ENCODE peak calls at places on chromosome 12, in five cellular contexts. L is GM12878, J is GM12891, H is K562, E is H1. R is an unnamed sample.

GRCh38 chr12:84502907-84503787 is 409.5 kb downstream of the SLC6A15 start:
- DNase-seq in E (no peak), L (no peak), H (peak; percentile 9), J (no peak), R (no peak)

GRCh38 chr12:43766291-43766690 is 7.5 kb downstream of the IRAK4 start:
- DNase-seq in J (no peak), E (no peak), H (no peak), L (no peak), R (no peak)

GRCh38 chr12:120199595-120200306 is 1.2 kb downstream of the RPLP0 start:
- DNase-seq in J (no peak), E (no peak), L (no peak), H (no peak), R (no peak)

GRCh38 chr12:13222076-13222475 is 25.6 kb downstream of the EMP1 start:
- DNase-seq in E (no peak), H (no peak), L (no peak), J (no peak), R (no peak)

GRCh38 chr12:65822732-65823480 is 1.4 kb upstream of the HMGA2 start:
- DNase-seq in E (peak; percentile 75), L (no peak), H (no peak), J (no peak), R (no peak)

GRCh38 chr12:55760663-55761062 is 17.7 kb downstream of the GDF11 start:
- DNase-seq in E (no peak), H (no peak), J (no peak), L (no peak), R (no peak)

GRCh38 chr12:65460076-65460475 is 181.6 kb downstream of the MSRB3 start:
- DNase-seq in H (no peak), J (no peak), E (no peak), L (no peak), R (no peak)

GRCh38 chr12:88420460-88420859 is 159.8 kb downstream of the KITLG start:
- DNase-seq in E (no peak), H (no peak), J (no peak), L (no peak), R (no peak)

GRCh38 chr12:78115889-78116288 is 285.2 kb downstream of the NAV3 start:
- DNase-seq in L (no peak), H (no peak), E (no peak), J (no peak), R (no peak)

DNA sequence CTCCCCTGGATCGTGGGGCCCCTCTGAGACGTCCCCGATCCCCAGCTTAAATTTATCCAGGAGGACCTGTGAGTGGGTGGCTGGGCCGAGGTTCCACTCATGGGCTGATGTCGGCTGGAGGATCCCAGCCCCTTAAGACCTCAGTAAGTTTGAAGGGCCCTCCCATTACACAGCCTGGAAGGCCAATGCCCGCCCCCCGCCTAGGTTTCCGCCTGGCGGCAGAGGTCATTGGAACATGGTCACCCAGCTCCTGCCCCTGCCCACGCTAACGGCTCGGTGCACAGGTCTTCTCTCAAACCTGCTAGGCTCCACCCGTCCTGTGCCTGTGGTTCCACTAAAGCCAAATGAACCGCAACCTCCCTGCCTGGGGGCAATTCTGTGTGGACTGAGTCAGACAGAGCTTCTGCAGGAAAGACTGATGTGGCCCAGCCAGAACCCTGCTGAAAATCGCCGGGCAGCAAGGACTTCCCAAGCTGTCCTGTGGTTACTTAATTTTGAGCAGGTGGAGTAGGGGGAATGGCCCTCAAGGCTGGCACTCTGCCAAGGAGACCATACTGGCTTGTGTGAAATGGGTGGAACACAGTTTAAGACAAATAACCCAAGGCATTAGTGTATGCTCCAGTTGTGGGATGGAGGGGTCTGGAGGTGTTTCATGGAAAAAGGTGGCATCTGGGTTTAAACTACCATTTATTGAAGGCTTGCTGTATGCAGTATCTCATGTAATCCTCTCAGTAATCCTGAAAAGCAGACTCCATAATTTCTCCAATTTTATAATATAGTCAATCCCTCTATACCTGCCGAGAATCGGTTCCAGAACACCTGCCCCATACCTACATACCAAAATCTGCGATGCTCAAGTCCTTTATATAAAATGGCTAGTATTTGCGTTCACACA is 903 bp upstream of the NT5DC3 start:
- DNase-seq in H (peak; percentile 72), J (peak; percentile 7), E (peak; percentile 7), L (no peak), R (peak; percentile 18)
- TF ChIP-seq TAF1 in H (peak; percentile 70), J (no peak), E (peak; percentile 1), L (no peak), R (no peak)

GRCh38 chr12:57754411-57755193 is at the start of gene MARCHF9:
- DNase-seq in J (peak; percentile 71), E (no peak), L (no peak), H (peak; percentile 88), R (peak; percentile 73)

GRCh38 chr12:57756406-57757341 is 1.8 kb downstream of the MARCHF9 start:
- DNase-seq in H (peak; percentile 88), J (peak; percentile 64), L (no peak), E (no peak), R (peak; percentile 79)

GRCh38 chr12:57753938-57754337 is 965 bp upstream of the MARCHF9 start:
- DNase-seq in L (no peak), H (no peak), J (no peak), E (no peak), R (no peak)

GRCh38 chr12:57755194-57755453 is 221 bp downstream of the MARCHF9 start:
- DNase-seq in H (no peak), L (no peak), E (no peak), J (no peak), R (no peak)

DNA sequence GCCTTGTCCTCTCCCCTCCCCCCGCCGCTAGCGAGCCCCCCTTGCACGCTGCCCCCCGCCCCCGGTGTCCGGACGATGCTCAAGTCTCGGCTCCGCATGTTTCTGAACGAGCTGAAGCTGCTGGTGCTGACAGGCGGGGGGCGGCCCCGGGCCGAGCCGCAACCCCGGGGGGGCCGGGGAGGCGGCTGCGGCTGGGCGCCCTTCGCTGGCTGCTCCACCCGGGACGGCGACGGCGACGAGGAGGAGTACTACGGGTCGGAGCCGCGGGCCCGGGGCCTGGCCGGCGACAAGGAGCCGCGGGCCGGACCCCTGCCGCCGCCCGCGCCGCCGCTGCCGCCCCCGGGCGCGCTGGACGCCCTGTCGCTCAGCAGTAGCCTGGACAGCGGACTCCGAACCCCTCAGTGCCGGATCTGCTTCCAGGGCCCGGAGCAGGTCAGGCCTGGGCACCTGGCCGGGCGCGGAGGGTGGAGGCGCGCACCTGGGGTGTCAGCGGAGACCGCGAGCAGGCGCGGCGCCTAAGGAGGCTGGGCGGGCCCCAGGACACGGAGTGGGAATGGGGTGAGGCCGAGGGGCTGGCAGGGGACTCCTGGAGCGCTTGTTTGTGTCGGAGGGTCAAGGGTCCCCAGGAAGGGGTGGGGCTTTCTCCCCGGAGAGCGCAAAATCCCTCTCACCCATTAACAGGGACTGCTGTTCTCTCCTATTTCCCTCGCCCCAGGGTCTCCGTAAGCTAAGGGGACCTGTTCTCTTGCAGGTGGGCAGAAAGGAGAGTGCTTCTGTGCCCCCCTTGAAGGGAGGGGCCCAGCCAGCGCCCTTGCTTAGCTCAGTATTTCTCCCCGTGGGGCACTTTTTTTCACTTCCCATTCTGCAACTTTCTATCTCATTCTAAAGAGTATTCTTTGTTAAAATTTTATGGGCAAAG is 810 bp downstream of the MARCHF9 start:
- DNase-seq in L (no peak), J (no peak), E (no peak), H (peak; percentile 55), R (no peak)
- TF ChIP-seq POLR2A in L (no peak), J (no peak), E (no peak), H (no peak), R (no peak)

GRCh38 chr12:39378346-39378745 is 64.6 kb downstream of the KIF21A start:
- DNase-seq in H (no peak), E (no peak), L (no peak), J (no peak), R (no peak)
- TF ChIP-seq TAF1 in H (no peak), E (no peak), L (no peak), J (no peak), R (no peak)

DNA sequence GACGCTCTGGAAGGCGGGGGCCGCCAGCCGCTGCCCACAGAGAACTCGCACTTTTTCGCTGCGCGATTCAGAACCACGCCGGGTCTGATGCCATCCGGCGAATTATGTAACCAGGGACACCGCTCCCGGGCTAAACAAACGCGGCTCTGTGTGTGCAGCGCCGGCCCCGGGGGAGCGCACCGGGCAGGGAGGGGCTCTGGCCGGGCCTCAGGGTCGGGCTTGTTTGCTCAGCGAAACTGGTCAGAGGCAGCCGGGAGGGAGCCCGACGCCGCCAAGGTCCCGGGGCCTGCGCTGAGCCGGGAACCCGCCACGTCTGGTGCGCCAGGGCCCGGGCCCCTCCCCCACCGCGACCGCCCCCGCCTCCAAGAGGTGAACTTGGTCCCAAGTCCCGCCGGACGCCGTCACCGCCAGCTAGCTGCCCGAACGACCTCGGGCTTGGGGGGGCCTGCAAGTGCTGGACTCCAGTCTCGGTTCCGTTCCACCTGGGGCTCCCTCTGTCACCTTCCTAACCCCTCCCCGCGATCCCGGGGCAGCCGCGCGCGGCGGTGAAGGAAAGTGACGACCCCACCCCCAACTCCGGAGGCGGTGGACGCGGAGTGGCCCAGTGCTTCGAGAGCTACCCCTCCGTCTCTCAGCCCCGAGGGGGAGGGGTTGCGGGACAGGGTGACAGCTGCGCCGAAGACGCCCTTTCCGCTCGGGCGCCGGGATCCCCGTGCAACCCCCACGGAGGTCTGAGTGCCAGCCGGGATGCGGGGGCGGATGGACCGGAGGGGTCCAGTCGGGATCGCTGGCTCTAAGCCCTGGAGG is 848 bp downstream of the CTDSP2 start:
- DNase-seq in L (no peak), H (peak; percentile 76), J (peak; percentile 59), E (no peak), R (peak; percentile 57)
- TF ChIP-seq POLR2A in L (peak; percentile 77), H (no peak), J (peak; percentile 31), E (peak; percentile 33), R (no peak)

R was measured in GM12892.